ENCODE peak calls at places on chromosomes 5 and 9, in five cellular contexts. One of them, this sample, is unnamed.

GRCh38 chr9:36728651-36729520 is 156.2 kb downstream of the MELK start:
- DNase-seq in fibroblast of the aortic adventitia: peak
- DNase-seq in kidney: peak
- DNase-seq in progenitor cell of endocrine pancreas: peak
- DNase-seq in BJ: peak
- DNase-seq in this sample: peak

GRCh38 chr5:88956416-88956815 is 73.4 kb upstream of the MEF2C start:
- DNase-seq in BJ: no peak
- DNase-seq in fibroblast of the aortic adventitia: no peak
- DNase-seq in progenitor cell of endocrine pancreas: no peak
- DNase-seq in kidney: no peak
- DNase-seq in this sample: no peak

GRCh38 chr9:93288341-93288740 is 104.4 kb downstream of the WNK2 start:
- DNase-seq in progenitor cell of endocrine pancreas: no peak
- DNase-seq in BJ: no peak
- DNase-seq in fibroblast of the aortic adventitia: no peak
- DNase-seq in kidney: no peak
- DNase-seq in this sample: no peak

GRCh38 chr5:120394259-120394658 is 69.8 kb upstream of the PRR16 start:
- DNase-seq in progenitor cell of endocrine pancreas: no peak
- DNase-seq in fibroblast of the aortic adventitia: no peak
- DNase-seq in BJ: no peak
- DNase-seq in kidney: no peak
- DNase-seq in this sample: no peak

GRCh38 chr9:75591972-75592371 is 298.5 kb upstream of the PCSK5 start:
- DNase-seq in BJ: no peak
- DNase-seq in progenitor cell of endocrine pancreas: no peak
- DNase-seq in kidney: no peak
- DNase-seq in fibroblast of the aortic adventitia: no peak
- DNase-seq in this sample: no peak

GRCh38 chr9:12695474-12695873 is 2.3 kb downstream of the TYRP1 start:
- DNase-seq in progenitor cell of endocrine pancreas: no peak
- DNase-seq in fibroblast of the aortic adventitia: no peak
- DNase-seq in kidney: no peak
- DNase-seq in BJ: no peak
- DNase-seq in this sample: no peak

GRCh38 chr5:179606071-179606909 is 17.2 kb downstream of the HNRNPH1 start:
- DNase-seq in kidney: peak
- DNase-seq in BJ: no peak
- DNase-seq in progenitor cell of endocrine pancreas: no peak
- DNase-seq in fibroblast of the aortic adventitia: no peak
- DNase-seq in this sample: no peak

GRCh38 chr9:98022447-98022846 is 34.1 kb upstream of the NANS start:
- DNase-seq in BJ: no peak
- DNase-seq in fibroblast of the aortic adventitia: peak
- DNase-seq in kidney: no peak
- DNase-seq in progenitor cell of endocrine pancreas: no peak
- DNase-seq in this sample: no peak

GRCh38 chr5:114500756-114501155 is 138.9 kb downstream of the KCNN2 start:
- DNase-seq in progenitor cell of endocrine pancreas: no peak
- DNase-seq in BJ: no peak
- DNase-seq in kidney: no peak
- DNase-seq in fibroblast of the aortic adventitia: no peak
- DNase-seq in this sample: no peak

GRCh38 chr9:123225374-123225813 is 43.0 kb downstream of the STRBP start:
- DNase-seq in BJ: peak
- DNase-seq in kidney: no peak
- DNase-seq in progenitor cell of endocrine pancreas: no peak
- DNase-seq in fibroblast of the aortic adventitia: peak
- DNase-seq in this sample: no peak

DNA sequence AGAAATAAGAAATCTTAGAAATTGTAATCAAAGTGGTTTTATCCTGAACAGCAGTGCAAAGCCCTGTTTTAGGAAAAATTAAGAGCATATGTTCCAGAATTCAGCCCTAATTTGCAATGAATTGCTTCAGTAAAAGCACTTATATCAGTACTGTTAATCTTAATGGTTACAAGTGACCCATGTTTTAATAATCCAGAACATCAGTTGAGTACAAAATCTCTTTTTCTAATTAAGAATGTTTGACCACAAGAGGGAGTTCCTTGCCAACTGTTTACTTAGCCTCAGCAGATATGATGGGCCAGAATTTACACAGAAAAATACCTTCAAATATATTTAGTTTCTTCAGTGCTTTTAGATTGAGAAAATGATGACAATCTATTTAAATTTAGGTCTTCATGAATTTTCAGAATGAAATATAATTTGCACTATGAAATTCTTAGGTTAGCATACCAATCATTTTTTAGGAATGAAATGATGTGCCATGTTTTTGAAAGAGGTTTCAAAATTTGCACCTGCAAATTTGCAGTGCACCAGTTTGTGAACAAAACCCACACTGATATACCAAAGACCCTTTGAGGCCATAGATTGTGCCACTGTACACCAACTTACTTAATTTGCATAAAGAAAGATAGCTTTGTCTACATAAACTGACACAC is 926.3 kb upstream of the ARRDC3 start:
- DNase-seq in BJ: peak
- DNase-seq in progenitor cell of endocrine pancreas: no peak
- DNase-seq in kidney: no peak
- DNase-seq in fibroblast of the aortic adventitia: peak
- DNase-seq in this sample: no peak
- TF ChIP-seq CTCF in BJ: peak
- TF ChIP-seq CTCF in progenitor cell of endocrine pancreas: peak
- TF ChIP-seq CTCF in kidney: peak
- TF ChIP-seq CTCF in fibroblast of the aortic adventitia: no peak
- TF ChIP-seq CTCF in this sample: peak

DNA sequence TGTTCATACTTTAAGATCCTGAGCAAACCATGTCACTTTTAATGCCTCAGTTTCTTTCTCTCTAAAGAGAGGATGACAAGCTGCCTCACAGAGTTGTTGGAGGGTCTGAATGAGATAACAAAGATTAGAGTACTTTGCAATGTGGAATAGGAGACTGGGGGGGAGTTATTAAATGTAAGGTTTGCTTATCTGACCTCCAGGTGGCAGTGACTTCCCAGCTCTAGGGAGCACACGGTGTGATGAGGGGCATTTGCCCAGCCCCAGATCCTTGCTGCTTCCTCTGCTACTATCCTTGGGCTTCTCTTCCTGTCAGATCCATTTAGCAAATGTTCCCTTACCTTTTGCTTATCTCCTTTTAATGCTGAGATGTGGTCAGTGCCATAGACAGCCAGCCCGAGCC is 30.7 kb downstream of the ENHO start:
- DNase-seq in BJ: no peak
- DNase-seq in fibroblast of the aortic adventitia: no peak
- DNase-seq in kidney: no peak
- DNase-seq in progenitor cell of endocrine pancreas: no peak
- DNase-seq in this sample: no peak
- TF ChIP-seq CTCF in BJ: no peak
- TF ChIP-seq CTCF in fibroblast of the aortic adventitia: no peak
- TF ChIP-seq CTCF in kidney: no peak
- TF ChIP-seq CTCF in progenitor cell of endocrine pancreas: no peak
- TF ChIP-seq CTCF in this sample: no peak

DNA sequence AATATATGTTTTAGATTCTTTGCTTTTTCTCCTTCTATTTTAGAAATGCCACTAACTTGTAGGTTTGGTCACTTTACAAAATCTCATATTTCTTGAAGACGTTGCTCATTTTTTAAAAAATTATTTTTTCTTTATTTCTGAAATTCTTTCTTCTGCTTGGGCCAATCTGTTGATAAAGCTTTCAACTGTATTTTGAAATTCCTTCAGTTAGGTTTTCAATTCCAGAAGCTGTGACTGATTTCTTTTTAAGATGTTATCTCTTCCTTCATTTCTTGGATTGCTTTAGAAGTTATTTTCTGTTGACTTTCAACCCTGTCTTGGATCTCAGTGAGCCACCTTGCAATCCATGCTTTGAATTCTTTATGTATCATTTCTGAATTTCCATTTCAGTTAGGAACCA is 64.2 kb downstream of the SLC25A46 start:
- DNase-seq in progenitor cell of endocrine pancreas: no peak
- DNase-seq in kidney: no peak
- DNase-seq in fibroblast of the aortic adventitia: no peak
- DNase-seq in BJ: no peak
- DNase-seq in this sample: no peak
- TF ChIP-seq CTCF in progenitor cell of endocrine pancreas: no peak
- TF ChIP-seq CTCF in kidney: no peak
- TF ChIP-seq CTCF in fibroblast of the aortic adventitia: no peak
- TF ChIP-seq CTCF in BJ: no peak
- TF ChIP-seq CTCF in this sample: no peak

GRCh38 chr5:100148239-100148638 is 386.9 kb upstream of the FAM174A start:
- DNase-seq in fibroblast of the aortic adventitia: no peak
- DNase-seq in progenitor cell of endocrine pancreas: no peak
- DNase-seq in kidney: no peak
- DNase-seq in BJ: no peak
- DNase-seq in this sample: no peak

GRCh38 chr5:100142607-100143006 is 392.6 kb upstream of the FAM174A start:
- DNase-seq in kidney: no peak
- DNase-seq in BJ: no peak
- DNase-seq in progenitor cell of endocrine pancreas: no peak
- DNase-seq in fibroblast of the aortic adventitia: no peak
- DNase-seq in this sample: no peak
- TF ChIP-seq CTCF in kidney: no peak
- TF ChIP-seq CTCF in BJ: no peak
- TF ChIP-seq CTCF in progenitor cell of endocrine pancreas: no peak
- TF ChIP-seq CTCF in fibroblast of the aortic adventitia: no peak
- TF ChIP-seq CTCF in this sample: no peak

GRCh38 chr5:145908206-145908945 is 28.0 kb upstream of the SH3RF2 start:
- DNase-seq in fibroblast of the aortic adventitia: peak
- DNase-seq in BJ: no peak
- DNase-seq in progenitor cell of endocrine pancreas: no peak
- DNase-seq in kidney: no peak
- DNase-seq in this sample: no peak
- TF ChIP-seq CTCF in fibroblast of the aortic adventitia: peak
- TF ChIP-seq CTCF in BJ: no peak
- TF ChIP-seq CTCF in progenitor cell of endocrine pancreas: peak
- TF ChIP-seq CTCF in kidney: no peak
- TF ChIP-seq CTCF in this sample: no peak

GRCh38 chr9:120985759-120986353 is 59.3 kb upstream of the TRAF1 start:
- DNase-seq in kidney: no peak
- DNase-seq in fibroblast of the aortic adventitia: peak
- DNase-seq in progenitor cell of endocrine pancreas: no peak
- DNase-seq in BJ: no peak
- DNase-seq in this sample: no peak
- TF ChIP-seq CTCF in kidney: peak
- TF ChIP-seq CTCF in fibroblast of the aortic adventitia: peak
- TF ChIP-seq CTCF in progenitor cell of endocrine pancreas: peak
- TF ChIP-seq CTCF in BJ: peak
- TF ChIP-seq CTCF in this sample: peak

GRCh38 chr5:39716532-39716971 is 291.8 kb upstream of the DAB2 start:
- DNase-seq in fibroblast of the aortic adventitia: peak
- DNase-seq in kidney: no peak
- DNase-seq in progenitor cell of endocrine pancreas: peak
- DNase-seq in BJ: no peak
- DNase-seq in this sample: peak
- TF ChIP-seq CTCF in fibroblast of the aortic adventitia: peak
- TF ChIP-seq CTCF in kidney: peak
- TF ChIP-seq CTCF in progenitor cell of endocrine pancreas: peak
- TF ChIP-seq CTCF in BJ: peak
- TF ChIP-seq CTCF in this sample: peak

GRCh38 chr5:17878541-17878940 is 244.3 kb downstream of the TAF11L14 start:
- DNase-seq in BJ: no peak
- DNase-seq in progenitor cell of endocrine pancreas: no peak
- DNase-seq in fibroblast of the aortic adventitia: no peak
- DNase-seq in kidney: no peak
- DNase-seq in this sample: no peak

GRCh38 chr5:17879276-17879675 is 245.0 kb downstream of the TAF11L14 start:
- DNase-seq in fibroblast of the aortic adventitia: no peak
- DNase-seq in kidney: no peak
- DNase-seq in BJ: no peak
- DNase-seq in progenitor cell of endocrine pancreas: no peak
- DNase-seq in this sample: no peak

GRCh38 chr5:17888155-17888554 is 253.9 kb downstream of the TAF11L14 start:
- DNase-seq in progenitor cell of endocrine pancreas: no peak
- DNase-seq in kidney: no peak
- DNase-seq in fibroblast of the aortic adventitia: no peak
- DNase-seq in BJ: no peak
- DNase-seq in this sample: no peak

GRCh38 chr5:17880869-17881268 is 246.6 kb downstream of the TAF11L14 start:
- DNase-seq in kidney: no peak
- DNase-seq in BJ: no peak
- DNase-seq in fibroblast of the aortic adventitia: no peak
- DNase-seq in progenitor cell of endocrine pancreas: no peak
- DNase-seq in this sample: no peak

GRCh38 chr5:17882760-17883488 is 248.7 kb downstream of the TAF11L14 start:
- DNase-seq in kidney: no peak
- DNase-seq in progenitor cell of endocrine pancreas: no peak
- DNase-seq in BJ: no peak
- DNase-seq in fibroblast of the aortic adventitia: no peak
- DNase-seq in this sample: no peak
- TF ChIP-seq CTCF in kidney: no peak
- TF ChIP-seq CTCF in progenitor cell of endocrine pancreas: no peak
- TF ChIP-seq CTCF in BJ: no peak
- TF ChIP-seq CTCF in fibroblast of the aortic adventitia: no peak
- TF ChIP-seq CTCF in this sample: no peak

GRCh38 chr5:103519550-103519949 is 43.0 kb downstream of the NUDT12 start:
- DNase-seq in kidney: no peak
- DNase-seq in BJ: no peak
- DNase-seq in progenitor cell of endocrine pancreas: no peak
- DNase-seq in fibroblast of the aortic adventitia: peak
- DNase-seq in this sample: no peak
- TF ChIP-seq CTCF in kidney: no peak
- TF ChIP-seq CTCF in BJ: peak
- TF ChIP-seq CTCF in progenitor cell of endocrine pancreas: peak
- TF ChIP-seq CTCF in fibroblast of the aortic adventitia: peak
- TF ChIP-seq CTCF in this sample: peak

This sample was measured in nephron progenitor cell.